ENCODE peak calls at places on chromosome 20, in five cellular contexts. K, Q, S, G and U are unnamed samples.

GRCh38 chr20:20752712-20753111 is 40.3 kb upstream of the RALGAPA2 start:
- DNase-seq in Q (no peak), K (no peak), G (peak), S (no peak), U (no peak)

GRCh38 chr20:22686097-22686496 is 101.7 kb upstream of the FOXA2 start:
- DNase-seq in G (peak), K (no peak), Q (peak), S (peak), U (no peak)

GRCh38 chr20:18767676-18768075 is 45.9 kb upstream of the SCP2D1 start:
- DNase-seq in S (no peak), K (no peak), G (no peak), Q (no peak), U (no peak)

GRCh38 chr20:14235355-14235754 is 102.1 kb downstream of the FLRT3 start:
- DNase-seq in S (peak), K (no peak), G (peak), Q (peak), U (no peak)

GRCh38 chr20:56352656-56353055 is 6.1 kb upstream of the FAM210B start:
- DNase-seq in S (peak), K (no peak), Q (no peak), G (no peak), U (no peak)

GRCh38 chr20:49303211-49303610 is 25.4 kb upstream of the ZNFX1 start:
- DNase-seq in S (peak), G (peak), Q (no peak), K (no peak), U (no peak)

GRCh38 chr20:57844626-57845596 is 135.1 kb upstream of the PMEPA1 start:
- DNase-seq in K (no peak), S (no peak), Q (no peak), G (no peak), U (no peak)

GRCh38 chr20:44720617-44720993 is 5.4 kb downstream of the CCN5 start:
- DNase-seq in K (no peak), G (peak), Q (peak), S (peak), U (no peak)

GRCh38 chr20:39112196-39112743 is 150.1 kb downstream of the DHX35 start:
- DNase-seq in Q (peak), K (peak), S (peak), G (peak), U (no peak)

GRCh38 chr20:37943501-37944455 is 40.9 kb downstream of the VSTM2L start:
- DNase-seq in S (no peak), G (no peak), K (peak), Q (no peak), U (no peak)

GRCh38 chr20:44324343-44324742 is 12.5 kb upstream of the R3HDML start:
- DNase-seq in S (no peak), G (no peak), K (no peak), Q (peak), U (no peak)

GRCh38 chr20:36861875-36862801 is 13.8 kb upstream of the TLDC2 start:
- DNase-seq in Q (peak), G (peak), S (peak), K (peak), U (peak)

GRCh38 chr20:8798505-8798904 is 270.4 kb upstream of the PLCB4 start:
- DNase-seq in K (no peak), G (peak), Q (no peak), S (peak), U (no peak)

GRCh38 chr20:8796088-8796665 is 272.7 kb upstream of the PLCB4 start:
- DNase-seq in S (peak), G (peak), K (no peak), Q (no peak), U (no peak)

GRCh38 chr20:8803065-8803464 is 265.8 kb upstream of the PLCB4 start:
- DNase-seq in K (no peak), S (no peak), Q (no peak), G (peak), U (no peak)

GRCh38 chr20:8801686-8802085 is 267.2 kb upstream of the PLCB4 start:
- DNase-seq in Q (no peak), K (no peak), S (no peak), G (no peak), U (no peak)

GRCh38 chr20:8800089-8800488 is 268.8 kb upstream of the PLCB4 start:
- DNase-seq in K (no peak), Q (peak), G (no peak), S (no peak), U (no peak)
- TF ChIP-seq CTCF in K (no peak), Q (peak), G (no peak), S (no peak), U (no peak)

GRCh38 chr20:25507385-25508082 is 77.8 kb downstream of the NINL start:
- DNase-seq in G (no peak), S (no peak), K (no peak), Q (no peak), U (no peak)
- TF ChIP-seq CTCF in G (no peak), S (no peak), K (no peak), Q (no peak), U (no peak)

DNA sequence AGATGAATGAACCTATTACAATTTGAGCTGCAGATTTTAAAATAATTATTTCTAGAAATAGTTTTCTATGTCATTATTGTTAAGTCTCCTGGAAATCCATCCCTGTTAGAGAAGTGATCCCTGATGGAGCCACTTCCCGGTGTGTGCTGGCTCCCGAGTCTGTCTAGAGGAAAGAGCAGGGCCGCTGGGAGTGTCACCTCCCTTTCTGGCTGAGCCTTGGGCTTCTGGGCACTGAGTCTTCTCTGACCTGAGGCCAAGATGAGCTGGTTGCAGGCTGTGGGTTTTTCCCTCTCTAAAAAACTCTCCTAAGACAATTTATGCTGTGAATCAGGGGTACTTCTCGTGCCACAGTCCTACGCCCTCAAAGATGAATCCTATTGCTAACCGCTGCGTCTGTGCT is 28.8 kb upstream of the TCFL5 start:
- DNase-seq in G (no peak), Q (no peak), K (no peak), S (no peak), U (no peak)
- TF ChIP-seq CTCF in G (no peak), Q (no peak), K (no peak), S (no peak), U (no peak)

DNA sequence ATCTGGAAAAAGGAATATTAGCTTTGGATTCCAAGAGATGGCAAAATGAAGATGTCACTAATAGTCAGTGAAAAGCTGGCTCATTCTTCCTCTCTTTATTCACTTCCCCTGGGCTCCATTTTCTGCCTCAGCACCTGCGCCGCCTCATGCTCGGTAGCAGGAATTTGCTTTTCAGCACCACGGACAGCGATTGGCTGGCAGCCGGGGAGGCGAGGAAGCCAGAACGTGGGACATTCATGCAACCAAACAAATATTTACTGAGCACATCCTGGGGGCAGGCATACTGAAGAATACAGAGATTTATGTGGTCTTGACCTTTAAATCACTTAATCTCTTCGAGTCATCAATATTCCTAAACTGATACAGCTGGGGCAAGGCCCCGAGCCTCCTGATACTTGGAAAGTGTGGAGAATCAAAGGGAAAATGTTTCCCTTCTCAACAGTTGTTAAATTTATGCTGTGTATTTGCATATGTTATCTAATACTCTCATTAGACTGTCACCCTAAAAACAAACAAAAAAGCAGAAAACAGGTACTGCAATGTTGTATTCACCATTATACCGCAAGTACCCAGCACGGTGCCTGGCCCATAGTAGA is 12.1 kb upstream of the PDYN start:
- DNase-seq in K (peak), S (peak), G (peak), Q (peak), U (peak)
- TF ChIP-seq CTCF in K (no peak), S (no peak), G (no peak), Q (no peak), U (no peak)

GRCh38 chr20:59207742-59208357 is 44.2 kb downstream of the ZNF831 start:
- DNase-seq in Q (peak), K (no peak), S (peak), G (peak), U (no peak)
- TF ChIP-seq CTCF in Q (peak), K (no peak), S (peak), G (peak), U (no peak)

GRCh38 chr20:4326194-4327065 is 311.1 kb upstream of the RNF24 start:
- DNase-seq in Q (peak), G (no peak), S (no peak), K (peak), U (no peak)
- TF ChIP-seq CTCF in Q (no peak), G (no peak), S (no peak), K (no peak), U (no peak)